ENCODE peak calls at places on chromosomes 3 and 15, in nine cellular contexts. G is B cell; B is SHP77; Q is activated effector memory CD4-positive, alpha-beta T cell treated with anti-CD3 and anti-CD28 coated beads, Interleukin-2, amount 50 U/mL, for 16 hours; D is HEK293T; H is activated T-cell treated with anti-CD3 and anti-CD28 coated beads, Interleukin-2, amount 50 U/mL, for 4 hours; O is NAMALWA; K is endothelial cell; T is left colon. P is an unnamed sample.

GRCh38 chr15:65926459-65926858 is 57.2 kb downstream of the RAB11A start:
- DNase-seq in D (no peak), B (no peak), Q (no peak), T (no peak), K (no peak), G (no peak), H (no peak), O (no peak), P (no peak)

GRCh38 chr15:60763668-60764067 is 284.7 kb upstream of the ICE2 start:
- DNase-seq in G (no peak), T (no peak), Q (no peak), H (no peak), D (no peak), K (no peak), B (no peak), O (no peak), P (no peak)

GRCh38 chr3:20480771-20481170 is 294.8 kb upstream of the SGO1 start:
- DNase-seq in Q (no peak), B (no peak), O (no peak), K (no peak), H (no peak), G (no peak), T (no peak), D (no peak), P (no peak)

GRCh38 chr3:147394168-147394941 is 12.0 kb downstream of the ZIC4 start:
- DNase-seq in T (no peak), O (no peak), B (no peak), Q (no peak), H (no peak), D (no peak), G (no peak), K (no peak), P (no peak)

GRCh38 chr3:183439510-183439909 is 11.1 kb upstream of the MCF2L2 start:
- DNase-seq in B (no peak), D (no peak), T (no peak), G (no peak), K (no peak), Q (no peak), O (no peak), H (no peak), P (no peak)

GRCh38 chr3:50370594-50370993 is 11.3 kb upstream of the TMEM115 start:
- DNase-seq in D (peak; percentile 53), T (no peak), B (peak; percentile 61), Q (no peak), K (peak; percentile 41), G (no peak), O (no peak), H (no peak), P (no peak)

GRCh38 chr3:156563900-156564682 is 9.2 kb upstream of the SSR3 start:
- DNase-seq in K (no peak), T (no peak), D (no peak), O (no peak), G (no peak), Q (no peak), H (no peak), B (no peak), P (no peak)

GRCh38 chr3:73490453-73491311 is 134.1 kb downstream of the PDZRN3 start:
- DNase-seq in H (no peak), D (peak; percentile 41), K (no peak), T (no peak), G (no peak), Q (no peak), B (no peak), O (no peak), P (no peak)

GRCh38 chr3:138578961-138579574 is 15.0 kb downstream of the CEP70 start:
- DNase-seq in H (no peak), K (no peak), B (no peak), G (peak; percentile 16), D (no peak), O (peak; percentile 33), Q (no peak), T (no peak), P (no peak)

GRCh38 chr15:91471410-91471993 is 371.4 kb downstream of the SV2B start:
- DNase-seq in D (no peak), H (no peak), B (no peak), T (no peak), O (no peak), K (no peak), G (no peak), Q (no peak), P (no peak)

GRCh38 chr15:60875681-60876080 is 353.4 kb downstream of the RORA start:
- DNase-seq in H (no peak), T (no peak), B (no peak), Q (no peak), K (no peak), O (no peak), G (no peak), D (no peak), P (no peak)

GRCh38 chr3:126197854-126198584 is 17.6 kb upstream of the ALDH1L1 start:
- DNase-seq in Q (peak; percentile 74), T (peak; percentile 52), D (peak; percentile 70), G (peak; percentile 24), O (peak; percentile 83), K (peak; percentile 60), H (peak; percentile 23), B (peak; percentile 60), P (peak; percentile 56)

GRCh38 chr3:64238971-64239667 is 13.9 kb upstream of the PRICKLE2 start:
- DNase-seq in H (no peak), K (no peak), T (peak; percentile 73), G (no peak), D (peak; percentile 57), O (no peak), Q (no peak), B (peak; percentile 24), P (no peak)

GRCh38 chr15:48331796-48332641 is 790 bp downstream of the DUT start:
- DNase-seq in K (peak; percentile 48), O (peak; percentile 81), Q (peak; percentile 89), B (peak; percentile 55), H (peak; percentile 63), G (peak; percentile 83), D (peak; percentile 63), T (peak; percentile 62), P (peak; percentile 66)

GRCh38 chr15:67931861-67932260 is 92.0 kb upstream of the RNU6-1 start:
- DNase-seq in H (no peak), O (no peak), D (no peak), B (no peak), K (no peak), T (no peak), G (no peak), Q (no peak), P (no peak)

GRCh38 chr3:59856921-59857320 is 807.1 kb upstream of the CFAP20DC start:
- DNase-seq in H (no peak), O (no peak), K (no peak), G (no peak), D (no peak), B (no peak), T (no peak), Q (no peak), P (no peak)

GRCh38 chr3:123423026-123423425 is 25.9 kb downstream of the ADCY5 start:
- DNase-seq in H (no peak), G (no peak), Q (no peak), T (peak; percentile 83), B (no peak), O (no peak), K (no peak), D (no peak), P (no peak)

GRCh38 chr15:99956022-99956775 is 223.0 kb upstream of the LYSMD4 start:
- DNase-seq in O (no peak), B (no peak), K (no peak), T (no peak), Q (peak; percentile 52), D (no peak), H (no peak), G (no peak), P (no peak)

GRCh38 chr15:72189250-72189902 is 8.2 kb downstream of the GRAMD2A start:
- DNase-seq in H (no peak), T (no peak), D (no peak), Q (no peak), K (no peak), O (no peak), B (no peak), G (no peak), P (no peak)

GRCh38 chr3:120114981-120115380 is 20.7 kb upstream of the GSK3B start:
- DNase-seq in T (no peak), D (no peak), B (no peak), O (no peak), H (no peak), Q (no peak), G (no peak), K (no peak), P (no peak)

GRCh38 chr15:90036343-90036742 is 35.2 kb downstream of the ZNF710 start:
- DNase-seq in K (no peak), O (no peak), H (no peak), Q (peak; percentile 37), B (no peak), T (peak; percentile 21), G (no peak), D (no peak), P (no peak)

GRCh38 chr3:27423463-27423862 is 54.3 kb upstream of the NEK10 start:
- DNase-seq in K (no peak), B (no peak), Q (no peak), D (no peak), H (no peak), O (no peak), G (no peak), T (no peak), P (no peak)

GRCh38 chr3:178084938-178085816 is 451.1 kb upstream of the KCNMB2 start:
- DNase-seq in Q (peak; percentile 64), G (no peak), B (peak; percentile 92), H (peak; percentile 7), D (peak; percentile 35), T (peak; percentile 86), O (peak; percentile 8), K (peak; percentile 60), P (no peak)

GRCh38 chr15:68652141-68652540 is 73.3 kb downstream of the CORO2B start:
- DNase-seq in B (no peak), D (no peak), O (no peak), K (no peak), T (no peak), Q (peak; percentile 34), H (no peak), G (no peak), P (no peak)

GRCh38 chr3:29453278-29453961 is 172.5 kb downstream of the RBMS3 start:
- DNase-seq in D (no peak), H (no peak), B (peak; percentile 21), O (no peak), T (peak; percentile 44), K (no peak), Q (no peak), G (no peak), P (no peak)

GRCh38 chr3:69092030-69092513 is 7.3 kb downstream of the ARL6IP5 start:
- DNase-seq in B (no peak), D (no peak), G (peak; percentile 47), Q (no peak), T (no peak), O (peak; percentile 56), K (peak; percentile 10), H (no peak), P (peak; percentile 63)

GRCh38 chr3:15256861-15257341 is 50.9 kb downstream of the CAPN7 start:
- DNase-seq in T (no peak), H (no peak), B (no peak), Q (no peak), G (no peak), D (no peak), K (no peak), O (no peak), P (no peak)

GRCh38 chr3:185645596-185646381 is 59.7 kb downstream of the SENP2 start:
- DNase-seq in O (no peak), T (no peak), Q (no peak), B (peak; percentile 41), H (no peak), D (no peak), K (no peak), G (no peak), P (no peak)

GRCh38 chr15:66740802-66741201 is 38.8 kb downstream of the SMAD6 start:
- DNase-seq in D (no peak), Q (no peak), H (no peak), K (no peak), B (no peak), O (no peak), G (no peak), T (peak; percentile 61), P (no peak)

GRCh38 chr15:99347609-99348008 is 96.3 kb downstream of the LRRC28 start:
- DNase-seq in K (no peak), H (no peak), G (no peak), O (no peak), D (no peak), T (no peak), B (no peak), Q (no peak), P (no peak)

GRCh38 chr3:122923611-122924010 is 104.0 kb downstream of the SEMA5B start:
- DNase-seq in K (no peak), G (no peak), O (no peak), T (no peak), D (no peak), Q (no peak), H (no peak), B (no peak), P (no peak)

P was measured in GDM1.